ENCODE peak calls at places on chromosomes 3 and 15, in nine cellular contexts. O is IMR-90; J is activated effector memory CD4-positive, alpha-beta T cell treated with Interleukin-2 at 50 U/mL for 16 hours; Z is T-helper 2 cell; F is Kasumi-1; C is H54; V is activated CD4-positive, alpha-beta T cell treated with anti-CD3 and anti-CD28 coated beads, Interleukin-2, amount 50 U/mL, for 24 hours; X is PC-9; N is lower lobe of right lung. Q is an unnamed sample.

GRCh38 chr3:157614896-157615295 is 111.7 kb upstream of the VEPH1 start:
- DNase-seq in O (no peak), C (no peak), V (no peak), X (no peak), J (no peak), F (no peak), N (no peak), Z (no peak), Q (no peak)

GRCh38 chr15:49900836-49901235 is 218.2 kb downstream of the ATP8B4 start:
- DNase-seq in N (no peak), F (no peak), C (no peak), Z (no peak), J (no peak), X (no peak), O (no peak), V (no peak), Q (no peak)

GRCh38 chr3:142998439-142998838 is 2.9 kb upstream of the U2SURP start:
- DNase-seq in N (no peak), J (no peak), V (no peak), O (peak; percentile 84), F (no peak), X (no peak), Z (no peak), C (no peak), Q (no peak)

GRCh38 chr3:32335365-32336122 is 56.1 kb upstream of the CMTM7 start:
- DNase-seq in F (no peak), X (no peak), V (no peak), C (no peak), O (no peak), N (no peak), J (no peak), Z (peak; percentile 46), Q (no peak)

GRCh38 chr15:63118854-63119253 is 2.8 kb upstream of the LACTB start:
- DNase-seq in Z (no peak), F (no peak), N (no peak), V (no peak), X (no peak), J (no peak), C (no peak), O (no peak), Q (no peak)

GRCh38 chr3:169390310-169390731 is 273.2 kb downstream of the MECOM start:
- DNase-seq in C (no peak), V (no peak), F (no peak), J (no peak), O (no peak), Z (no peak), X (peak; percentile 77), N (no peak), Q (no peak)

GRCh38 chr3:47421741-47422649 is 41.2 kb downstream of the PTPN23 start:
- DNase-seq in O (no peak), J (no peak), Z (no peak), V (no peak), F (no peak), C (peak; percentile 52), X (no peak), N (no peak), Q (no peak)

GRCh38 chr15:35737521-35737920 is 191.6 kb upstream of the DPH6 start:
- DNase-seq in Z (no peak), O (peak; percentile 33), C (no peak), V (no peak), J (no peak), X (no peak), F (no peak), N (no peak), Q (no peak)

GRCh38 chr3:95459706-95460105 is 1354.7 kb upstream of the EPHA6 start:
- DNase-seq in J (no peak), N (no peak), V (no peak), X (no peak), F (no peak), C (no peak), Z (no peak), O (no peak), Q (no peak)